ENCODE peak calls at places on chromosomes 4 and X, in four cellular contexts. Q is RWPE1, Y is osteocyte, G is esophagus muscularis mucosa. H is an unnamed sample.

GRCh38 chr4:106690487-106690886 is 321.9 kb upstream of the GIMD1 start:
- DNase-seq in Y (no peak), Q (no peak), G (no peak), H (no peak)

GRCh38 chr4:184460495-184461285 is 13.7 kb downstream of the IRF2 start:
- DNase-seq in Y (no peak), Q (no peak), G (no peak), H (no peak)

GRCh38 chr4:170497105-170497504 is 407.3 kb upstream of the AADAT start:
- DNase-seq in G (no peak), Q (no peak), Y (no peak), H (no peak)

GRCh38 chrX:150085881-150086280 is 147.6 kb upstream of the EOLA2 start:
- DNase-seq in Y (no peak), G (no peak), Q (no peak), H (no peak)

GRCh38 chrX:51608766-51609165 is 9.9 kb downstream of the CENPVL3 start:
- DNase-seq in G (no peak), Q (no peak), Y (no peak), H (no peak)

GRCh38 chrX:25523574-25523973 is 507.8 kb upstream of the ARX start:
- DNase-seq in Y (no peak), G (no peak), Q (peak), H (no peak)

GRCh38 chrX:45622538-45622937 is 421.9 kb upstream of the DIPK2B start:
- DNase-seq in Y (no peak), Q (no peak), G (no peak), H (no peak)

GRCh38 chrX:53678667-53679066 is 7.9 kb downstream of the HUWE1 start:
- DNase-seq in G (no peak), Q (no peak), Y (no peak), H (no peak)

GRCh38 chr4:10750714-10751113 is 66.1 kb upstream of the CLNK start:
- DNase-seq in Y (no peak), Q (no peak), G (no peak), H (no peak)

GRCh38 chrX:114584983-114585842 is 1.3 kb downstream of the HTR2C start:
- DNase-seq in Q (no peak), Y (no peak), G (no peak), H (no peak)

GRCh38 chrX:135596495-135596894 is 76.0 kb downstream of the INTS6L start:
- DNase-seq in Q (peak), G (no peak), Y (no peak), H (no peak)

GRCh38 chr4:188779586-188779985 is 640.3 kb downstream of the TRIML1 start:
- DNase-seq in Y (no peak), G (no peak), Q (no peak), H (no peak)

GRCh38 chr4:25884040-25884788 is 21.4 kb upstream of the SEL1L3 start:
- DNase-seq in Y (no peak), Q (no peak), G (no peak), H (no peak)

GRCh38 chr4:179124419-179124818 is 1682.2 kb upstream of the AGA start:
- DNase-seq in G (no peak), Q (no peak), Y (no peak), H (no peak)

GRCh38 chr4:5036239-5036638 is 15.0 kb upstream of the STK32B start:
- DNase-seq in Q (no peak), Y (no peak), G (no peak), H (no peak)

GRCh38 chr4:137125011-137125410 is 407.3 kb downstream of the PCDH18 start:
- DNase-seq in Y (no peak), Q (no peak), G (no peak), H (no peak)

GRCh38 chr4:126375462-126376054 is 1060.8 kb downstream of the FAT4 start:
- DNase-seq in Q (no peak), G (no peak), Y (no peak), H (no peak)

GRCh38 chr4:3852309-3852708 is 86.1 kb downstream of the ADRA2C start:
- DNase-seq in G (no peak), Y (no peak), Q (no peak), H (no peak)

GRCh38 chrX:124098089-124098488 is 136.6 kb downstream of the STAG2 start:
- DNase-seq in Y (no peak), Q (peak), G (no peak), H (no peak)

GRCh38 chr4:104732766-104733165 is 238.1 kb upstream of the CXXC4 start:
- DNase-seq in Y (no peak), G (no peak), Q (no peak), H (no peak)

GRCh38 chrX:54950730-54951375 is 30.2 kb downstream of the TRO start:
- DNase-seq in G (no peak), Q (no peak), Y (no peak), H (no peak)

GRCh38 chrX:17377047-17377692 is 2.2 kb downstream of the NHS start:
- DNase-seq in Q (peak), Y (no peak), G (no peak), H (peak)

GRCh38 chr4:15498356-15498755 is 28.7 kb downstream of the CC2D2A start:
- DNase-seq in Y (no peak), Q (no peak), G (no peak), H (no peak)

GRCh38 chrX:5870238-5870637 is 358.4 kb downstream of the NLGN4X start:
- DNase-seq in G (no peak), Y (no peak), Q (no peak), H (no peak)

GRCh38 chrX:32877592-32877991 is 333.8 kb downstream of the DMD start:
- DNase-seq in Y (no peak), G (no peak), Q (peak), H (no peak)

GRCh38 chr4:16289872-16290554 is 63.7 kb upstream of the TAPT1 start:
- DNase-seq in Q (peak), Y (no peak), G (no peak), H (no peak)

GRCh38 chr4:122700178-122700725 is 32.3 kb upstream of the BBS12 start:
- DNase-seq in G (peak), Y (no peak), Q (peak), H (no peak)
- TF ChIP-seq CTCF in G (no peak), Y (no peak), Q (no peak), H (no peak)

DNA sequence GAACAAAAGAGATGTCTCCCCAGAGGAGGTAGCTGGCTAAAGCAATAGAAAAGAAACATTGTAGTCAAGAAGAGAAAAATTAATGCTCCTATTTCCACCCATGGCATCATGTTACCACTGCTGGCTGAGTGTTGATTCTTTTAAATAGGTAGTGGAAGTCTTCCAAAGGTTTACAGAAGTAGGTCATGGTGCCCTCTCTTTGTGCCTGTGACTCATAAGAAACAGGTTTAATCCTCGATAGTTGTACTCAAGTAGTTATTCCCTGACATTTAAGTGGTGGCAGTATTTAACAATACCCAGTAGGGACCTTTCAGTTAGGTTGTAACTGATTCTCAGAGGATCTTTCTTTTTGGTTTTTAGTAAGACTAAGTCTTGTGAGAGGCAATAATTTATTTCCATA is 247.8 kb downstream of the TEX13A start:
- DNase-seq in Y (no peak), Q (no peak), G (no peak), H (no peak)
- TF ChIP-seq CTCF in Y (no peak), Q (no peak), G (no peak), H (no peak)

GRCh38 chr4:84477738-84478137 is 21.4 kb downstream of the NKX6-1 start:
- DNase-seq in Q (no peak), Y (no peak), G (no peak), H (no peak)

GRCh38 chr4:84480082-84480481 is 19.0 kb downstream of the NKX6-1 start:
- DNase-seq in G (no peak), Q (no peak), Y (no peak), H (no peak)

GRCh38 chr4:84481077-84481878 is 17.8 kb downstream of the NKX6-1 start:
- DNase-seq in Q (no peak), Y (no peak), G (no peak), H (no peak)

GRCh38 chr4:84481879-84482245 is 17.2 kb downstream of the NKX6-1 start:
- DNase-seq in G (no peak), Q (no peak), Y (no peak), H (no peak)

GRCh38 chr4:84479663-84480062 is 19.4 kb downstream of the NKX6-1 start:
- DNase-seq in Y (no peak), G (no peak), Q (no peak), H (no peak)
- TF ChIP-seq CTCF in Y (no peak), G (no peak), Q (no peak), H (peak)

DNA sequence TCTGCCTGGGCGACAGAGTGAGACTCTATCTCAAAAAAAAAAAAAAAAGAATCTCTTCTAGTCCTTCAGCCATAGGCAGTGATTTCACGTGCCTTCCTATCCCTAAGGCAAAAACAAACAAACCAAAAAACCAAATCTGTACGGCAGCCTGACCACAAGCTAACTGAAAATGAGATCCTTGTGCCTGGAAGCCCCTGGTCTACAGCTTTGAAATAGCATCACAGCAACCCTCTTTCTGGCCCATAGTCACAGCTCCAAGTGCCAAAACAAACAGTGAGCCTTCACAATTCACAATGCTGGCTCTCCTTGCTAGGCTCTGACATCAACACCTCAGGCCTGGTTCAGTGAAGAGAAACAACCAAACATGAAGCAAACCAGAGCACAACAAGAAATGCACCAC is 46.1 kb downstream of the TMEM150C start:
- DNase-seq in Y (no peak), Q (no peak), G (no peak), H (no peak)
- TF ChIP-seq CTCF in Y (no peak), Q (no peak), G (no peak), H (no peak)

GRCh38 chr4:41177016-41177415 is 37.3 kb downstream of the APBB2 start:
- DNase-seq in Q (peak), G (no peak), Y (no peak), H (no peak)
- TF ChIP-seq CTCF in Q (no peak), G (no peak), Y (peak), H (no peak)

GRCh38 chr4:147842573-147842972 is 110.7 kb downstream of the ARHGAP10 start:
- DNase-seq in Q (no peak), Y (no peak), G (peak), H (no peak)

GRCh38 chr4:147846318-147847135 is 114.6 kb downstream of the ARHGAP10 start:
- DNase-seq in Y (no peak), G (no peak), Q (no peak), H (no peak)

GRCh38 chr4:147839651-147840050 is 107.8 kb downstream of the ARHGAP10 start:
- DNase-seq in Y (no peak), Q (no peak), G (peak), H (no peak)

GRCh38 chr4:147840846-147841732 is 109.2 kb downstream of the ARHGAP10 start:
- DNase-seq in Y (no peak), G (peak), Q (no peak), H (no peak)

GRCh38 chr4:147843162-147843561 is 111.3 kb downstream of the ARHGAP10 start:
- DNase-seq in Q (peak), Y (no peak), G (peak), H (no peak)
- TF ChIP-seq CTCF in Q (no peak), Y (no peak), G (no peak), H (no peak)